ENCODE peak calls at places on chromosomes 5 and 9, in seven cellular contexts. J, H, C, Z, U, M and O are unnamed samples.

GRCh38 chr9:131650254-131650653 is 89.6 kb downstream of the RAPGEF1 start:
- DNase-seq in J (peak; percentile 87), H (no peak), C (no peak), Z (no peak), U (no peak), M (no peak), O (no peak)

GRCh38 chr5:128838631-128839030 is 126.7 kb upstream of the SLC27A6 start:
- DNase-seq in J (no peak), H (no peak), C (no peak), Z (no peak), U (no peak), M (no peak), O (no peak)

GRCh38 chr9:81685763-81686613 is 3.4 kb downstream of the TLE1 start:
- DNase-seq in J (peak; percentile 77), H (no peak), C (peak; percentile 39), Z (no peak), U (no peak), M (no peak), O (no peak)

GRCh38 chr5:127353761-127354160 is 63.2 kb downstream of the MEGF10 start:
- DNase-seq in J (no peak), H (no peak), C (no peak), Z (no peak), U (no peak), M (no peak), O (no peak)

GRCh38 chr5:156295434-156295833 is 31.5 kb upstream of the SGCD start:
- DNase-seq in J (no peak), H (no peak), C (no peak), Z (no peak), U (no peak), M (no peak), O (no peak)

GRCh38 chr9:121650220-121651013 is 1.0 kb upstream of the DAB2IP start:
- DNase-seq in J (peak; percentile 55), H (peak; percentile 92), C (peak; percentile 83), Z (peak; percentile 83), U (peak; percentile 39), M (peak; percentile 92), O (peak; percentile 92)

GRCh38 chr9:123225374-123225813 is 43.0 kb downstream of the STRBP start:
- DNase-seq in J (peak; percentile 70), H (peak; percentile 71), C (peak; percentile 12), Z (peak; percentile 32), U (peak; percentile 72), M (no peak), O (no peak)

GRCh38 chr9:95003694-95004451 is 277.4 kb downstream of the AOPEP start:
- DNase-seq in J (peak; percentile 49), H (peak; percentile 63), C (peak; percentile 84), Z (peak; percentile 53), U (peak; percentile 76), M (no peak), O (peak; percentile 59)

GRCh38 chr5:91288117-91288516 is 95.0 kb downstream of the ARRDC3 start:
- DNase-seq in J (peak; percentile 87), H (no peak), C (no peak), Z (no peak), U (no peak), M (no peak), O (no peak)

GRCh38 chr9:122767821-122768220 is 20.9 kb upstream of the OR5C1 start:
- DNase-seq in J (no peak), H (no peak), C (no peak), Z (no peak), U (no peak), M (no peak), O (no peak)

GRCh38 chr9:4986291-4986690 is 1.2 kb downstream of the JAK2 start:
- DNase-seq in J (peak; percentile 36), H (no peak), C (no peak), Z (no peak), U (no peak), M (no peak), O (no peak)

GRCh38 chr9:133562611-133563285 is 28.2 kb downstream of the ADAMTSL2 start:
- DNase-seq in J (no peak), H (no peak), C (peak; percentile 58), Z (no peak), U (no peak), M (no peak), O (no peak)

GRCh38 chr5:172178301-172179031 is 9.6 kb downstream of the STK10 start:
- DNase-seq in J (no peak), H (no peak), C (no peak), Z (no peak), U (no peak), M (no peak), O (no peak)

GRCh38 chr5:173468821-173469251 is 140.6 kb upstream of the STC2 start:
- DNase-seq in J (no peak), H (no peak), C (no peak), Z (no peak), U (no peak), M (no peak), O (no peak)

GRCh38 chr9:18623201-18623600 is 149.2 kb downstream of the ADAMTSL1 start:
- DNase-seq in J (no peak), H (no peak), C (no peak), Z (no peak), U (no peak), M (no peak), O (no peak)

GRCh38 chr5:139942243-139942642 is 100.9 kb downstream of the NRG2 start:
- DNase-seq in J (no peak), H (no peak), C (no peak), Z (no peak), U (no peak), M (no peak), O (no peak)

GRCh38 chr9:1701113-1701512 is 314.0 kb upstream of the SMARCA2 start:
- DNase-seq in J (no peak), H (peak; percentile 29), C (no peak), Z (no peak), U (no peak), M (no peak), O (no peak)
- TF ChIP-seq CTCF in J (no peak), H (no peak), C (no peak), Z (no peak), U (no peak), M (no peak), O (no peak)

GRCh38 chr9:113963017-113963620 is 87.0 kb downstream of the ZNF618 start:
- DNase-seq in J (peak; percentile 71), H (peak; percentile 67), C (peak; percentile 51), Z (peak; percentile 69), U (peak; percentile 59), M (no peak), O (no peak)
- TF ChIP-seq CTCF in J (peak; percentile 54), H (peak; percentile 93), C (no peak), Z (peak; percentile 86), U (peak; percentile 65), M (peak; percentile 82), O (peak; percentile 24)

DNA sequence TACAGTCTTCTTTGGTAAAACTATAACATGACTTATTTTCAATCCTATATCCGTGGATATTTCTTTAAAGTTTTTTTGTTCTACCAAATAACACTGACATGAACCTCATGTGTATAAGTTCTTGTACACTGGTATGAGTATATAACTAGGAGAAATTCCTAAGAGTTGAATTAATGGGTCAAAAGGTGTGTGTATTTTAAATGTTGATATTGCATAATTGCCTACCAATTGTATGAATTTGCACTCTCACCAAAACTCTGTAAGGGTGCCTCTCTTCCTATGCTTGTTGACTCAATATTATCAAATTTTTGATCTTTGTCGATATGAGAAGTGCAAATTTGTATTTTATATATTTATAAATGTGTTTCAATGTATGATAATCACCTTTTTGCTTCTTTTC is 22.9 kb upstream of the CCL21 start:
- DNase-seq in J (no peak), H (no peak), C (no peak), Z (no peak), U (no peak), M (no peak), O (no peak)
- TF ChIP-seq CTCF in J (no peak), H (no peak), C (no peak), Z (no peak), U (no peak), M (no peak), O (no peak)

GRCh38 chr5:10424124-10424731 is 17.5 kb upstream of the ROPN1L start:
- DNase-seq in J (peak; percentile 62), H (peak; percentile 39), C (peak; percentile 38), Z (peak; percentile 28), U (no peak), M (no peak), O (no peak)
- TF ChIP-seq CTCF in J (peak; percentile 69), H (peak; percentile 72), C (no peak), Z (no peak), U (peak; percentile 40), M (peak; percentile 84), O (no peak)

GRCh38 chr9:69931340-69931739 is 110.7 kb downstream of the CFAP95 start:
- DNase-seq in J (no peak), H (peak; percentile 32), C (no peak), Z (no peak), U (no peak), M (no peak), O (no peak)
- TF ChIP-seq CTCF in J (peak; percentile 17), H (peak; percentile 79), C (no peak), Z (no peak), U (no peak), M (peak; percentile 79), O (no peak)

GRCh38 chr5:135400866-135401265 is 1.8 kb upstream of the MACROH2A1 start:
- DNase-seq in J (no peak), H (no peak), C (no peak), Z (no peak), U (no peak), M (no peak), O (no peak)

GRCh38 chr5:135399838-135400542 is 959 bp upstream of the MACROH2A1 start:
- DNase-seq in J (peak; percentile 16), H (peak; percentile 84), C (no peak), Z (no peak), U (no peak), M (no peak), O (no peak)

GRCh38 chr5:135398855-135399837 is at the start of gene MACROH2A1:
- DNase-seq in J (peak; percentile 85), H (peak; percentile 80), C (peak; percentile 93), Z (peak; percentile 88), U (peak; percentile 93), M (no peak), O (peak; percentile 70)

DNA sequence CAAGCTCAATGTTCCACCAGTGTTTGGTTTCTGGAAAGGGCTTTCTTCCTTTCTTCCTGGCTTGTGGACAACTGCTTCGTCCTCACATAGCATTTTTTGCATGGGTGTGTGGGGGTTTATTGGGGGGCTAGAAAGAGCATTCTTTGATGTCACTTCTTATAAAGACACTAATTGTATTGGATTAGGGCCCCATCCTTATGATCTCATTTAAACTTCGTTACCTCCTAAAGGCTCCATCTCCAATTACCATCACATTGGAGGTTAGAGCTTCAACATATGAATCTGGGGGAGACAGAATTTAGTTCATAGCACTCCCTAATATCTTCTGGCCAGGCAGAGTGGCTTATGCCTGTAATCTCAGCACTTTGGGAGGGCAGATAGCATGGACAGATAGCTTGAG is 6.1 kb upstream of the MACROH2A1 start:
- DNase-seq in J (no peak), H (no peak), C (no peak), Z (no peak), U (no peak), M (no peak), O (no peak)
- TF ChIP-seq CTCF in J (no peak), H (no peak), C (no peak), Z (no peak), U (no peak), M (no peak), O (no peak)